ENCODE peak calls at places on chromosomes 12 and 14, in ten cellular contexts. W is heart left ventricle; G is GM23248; F is Caco-2; L is Karpas-422; B is sigmoid colon; O is heart right ventricle; E is neuronal stem cell; P is CD8-positive, alpha-beta T cell; H is adipocyte. V is an unnamed sample.

GRCh38 chr12:15838986-15839385 is 43.2 kb upstream of the STRAP start:
- DNase-seq in O (no peak), P (no peak), L (no peak), W (no peak), G (no peak), F (no peak), H (no peak), E (no peak), B (no peak), V (no peak)

GRCh38 chr14:75372260-75372659 is 55.6 kb upstream of the JDP2 start:
- DNase-seq in F (no peak), B (no peak), P (no peak), O (no peak), E (no peak), G (no peak), H (peak; percentile 1), L (no peak), W (peak; percentile 43), V (peak; percentile 27)

GRCh38 chr12:129550353-129550752 is 353.5 kb downstream of the TMEM132D start:
- DNase-seq in B (no peak), L (no peak), P (no peak), W (no peak), H (no peak), O (no peak), G (no peak), E (no peak), F (no peak), V (no peak)

GRCh38 chr12:21562859-21563258 is 36.8 kb downstream of the SPX start:
- DNase-seq in O (no peak), F (no peak), G (no peak), W (no peak), H (no peak), L (no peak), E (no peak), B (no peak), P (no peak), V (no peak)

GRCh38 chr12:51994959-51995358 is 11.8 kb upstream of the TAMALIN start:
- DNase-seq in F (no peak), W (no peak), P (no peak), H (peak; percentile 41), G (peak; percentile 66), E (no peak), O (no peak), B (no peak), L (no peak), V (no peak)

GRCh38 chr12:58463050-58463449 is 457.3 kb downstream of the LRIG3 start:
- DNase-seq in W (no peak), B (no peak), L (no peak), O (no peak), H (no peak), P (no peak), G (no peak), F (no peak), E (no peak), V (no peak)

GRCh38 chr12:93785262-93786010 is 108.3 kb downstream of the CRADD start:
- DNase-seq in B (peak; percentile 82), W (peak; percentile 62), F (peak; percentile 73), G (peak; percentile 97), O (no peak), P (no peak), L (no peak), H (peak; percentile 89), E (peak; percentile 27), V (peak; percentile 63)

GRCh38 chr12:38662851-38663250 is 242.5 kb downstream of the CPNE8 start:
- DNase-seq in L (no peak), B (no peak), E (no peak), O (no peak), W (no peak), H (no peak), F (no peak), P (no peak), G (peak; percentile 61), V (no peak)

GRCh38 chr14:91229743-91230200 is 14.7 kb downstream of the GPR68 start:
- DNase-seq in P (peak; percentile 81), W (no peak), L (no peak), H (no peak), G (peak; percentile 66), E (no peak), O (no peak), F (no peak), B (no peak), V (no peak)

GRCh38 chr14:80388980-80389711 is 177.8 kb upstream of the DIO2 start:
- DNase-seq in F (no peak), H (peak; percentile 87), G (peak; percentile 89), O (no peak), B (no peak), E (no peak), P (no peak), W (no peak), L (no peak), V (no peak)

GRCh38 chr12:28209782-28210181 is 19.5 kb downstream of the CCDC91 start:
- DNase-seq in P (no peak), H (no peak), W (no peak), E (no peak), B (no peak), F (no peak), L (peak; percentile 64), G (no peak), O (no peak), V (no peak)

GRCh38 chr14:50344116-50344775 is 32.1 kb downstream of the DMAC2L start:
- DNase-seq in E (no peak), B (no peak), W (no peak), H (no peak), F (no peak), G (peak; percentile 31), L (no peak), O (no peak), P (no peak), V (no peak)

GRCh38 chr12:24363177-24363754 is 413.8 kb upstream of the SOX5 start:
- DNase-seq in G (no peak), L (peak; percentile 65), B (no peak), P (no peak), O (peak; percentile 15), E (no peak), H (no peak), W (no peak), F (no peak), V (no peak)

DNA sequence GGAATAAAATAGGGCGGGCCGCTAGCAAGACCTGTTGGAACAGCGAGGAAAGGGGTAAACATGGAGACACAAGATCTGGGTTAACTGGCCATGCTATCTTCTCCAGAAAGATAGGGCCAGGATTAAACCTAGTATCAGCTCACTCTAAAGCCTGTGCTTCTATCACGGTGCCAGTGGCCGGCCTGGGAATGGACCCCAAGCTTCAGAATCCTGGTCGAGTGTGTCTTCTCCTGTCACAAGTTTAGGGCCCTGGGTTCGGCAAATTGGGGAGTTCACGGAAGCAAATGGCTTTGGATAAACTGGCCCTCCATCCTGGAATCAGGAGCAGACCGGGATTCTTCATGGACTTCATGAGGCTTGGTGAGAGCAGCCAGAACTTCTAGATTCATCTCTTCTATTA is 82.2 kb downstream of the LGMN start:
- DNase-seq in G (no peak), L (no peak), W (no peak), P (no peak), H (no peak), O (no peak), F (no peak), B (no peak), E (no peak), V (no peak)
- H3K4me3 ChIP-seq in G (no peak overlapping the region), L (no peak overlapping the region), W (no peak overlapping the region), P (no peak overlapping the region), H (no peak overlapping the region), O (no peak overlapping the region), F (no peak overlapping the region), B (no peak overlapping the region), E (no peak overlapping the region), V (no peak overlapping the region)

GRCh38 chr14:60646202-60646886 is 2.9 kb downstream of the SIX1 start:
- DNase-seq in P (no peak), F (no peak), E (peak; percentile 29), B (no peak), W (no peak), G (peak; percentile 44), H (peak; percentile 66), L (no peak), O (no peak), V (no peak)
- H3K36me3 ChIP-seq in P (no peaks in the 10 kb centered on the region), F (no peaks in the 10 kb centered on the region), E (no peaks in the 10 kb centered on the region), B (no peaks in the 10 kb centered on the region), W (no peaks in the 10 kb centered on the region), G (no peaks in the 10 kb centered on the region), H (peaks cover 10% of the 10 kb centered on the region), L (no peaks in the 10 kb centered on the region), O (no peaks in the 10 kb centered on the region), V (no peaks in the 10 kb centered on the region)

GRCh38 chr12:47814539-47815170 is 5.0 kb downstream of the HDAC7 start:
- DNase-seq in O (no peak), G (no peak), E (no peak), P (no peak), B (no peak), W (no peak), F (no peak), L (peak; percentile 50), H (no peak), V (no peak)

GRCh38 chr12:47811070-47811391 is 8.7 kb downstream of the HDAC7 start:
- DNase-seq in O (peak; percentile 6), P (no peak), H (no peak), G (no peak), W (no peak), L (peak; percentile 61), E (no peak), F (no peak), B (no peak), V (no peak)

GRCh38 chr12:47811581-47812484 is 7.9 kb downstream of the HDAC7 start:
- DNase-seq in F (no peak), L (peak; percentile 64), P (no peak), W (peak; percentile 57), H (peak; percentile 72), B (peak; percentile 91), O (peak; percentile 66), G (peak; percentile 92), E (no peak), V (peak; percentile 69)

GRCh38 chr12:47813491-47814196 is 6.1 kb downstream of the HDAC7 start:
- DNase-seq in L (peak; percentile 84), G (no peak), B (no peak), E (peak; percentile 45), W (peak; percentile 65), P (no peak), H (no peak), O (no peak), F (no peak), V (no peak)

DNA sequence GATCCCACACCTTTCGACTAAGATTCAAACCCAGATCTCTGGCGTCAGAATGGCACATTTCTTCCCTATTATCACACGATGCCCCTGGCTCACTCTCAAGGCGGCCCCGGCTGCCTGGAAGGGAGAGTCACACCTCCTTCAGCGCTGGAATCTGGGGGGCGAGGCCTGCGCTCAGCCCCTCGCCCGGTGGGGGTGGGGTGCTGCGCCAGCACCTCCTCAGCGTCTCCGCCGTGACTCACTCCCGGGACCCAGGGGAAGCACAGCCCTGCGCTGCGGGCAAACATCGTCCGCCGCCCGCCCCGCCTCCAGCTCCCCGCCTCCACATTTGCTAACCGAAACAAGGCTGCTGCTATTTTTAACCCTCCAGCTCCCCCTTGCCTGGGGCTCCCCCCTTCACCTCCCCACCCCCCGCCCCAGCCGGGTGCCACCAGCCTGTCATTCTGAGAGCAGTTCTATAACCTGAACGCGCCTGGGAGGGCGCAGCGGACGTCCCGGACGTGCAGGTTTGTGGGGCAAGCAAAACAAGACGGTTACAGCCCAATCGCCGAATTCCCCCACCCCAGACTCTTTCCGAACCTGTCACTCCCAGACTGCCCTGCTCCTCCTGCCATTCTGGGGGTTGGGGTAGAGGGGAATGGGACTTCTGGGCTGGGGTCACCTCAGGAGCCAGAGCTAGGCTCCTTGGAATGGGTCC is 6.8 kb downstream of the HDAC7 start:
- DNase-seq in E (peak; percentile 75), G (peak; percentile 95), L (peak; percentile 96), W (peak; percentile 92), P (peak; percentile 92), F (peak; percentile 48), H (peak; percentile 92), O (peak; percentile 90), B (peak; percentile 96), V (peak; percentile 76)
- H3K4me1 ChIP-seq in E (peaks cover 53% of the 10 kb centered on the region), G (peaks cover 81% of the 10 kb centered on the region), L (peaks cover 94% of the 10 kb centered on the region), W (peaks cover 98% of the 10 kb centered on the region), P (peaks cover 95% of the 10 kb centered on the region), F (peaks cover 24% of the 10 kb centered on the region), H (peaks cover 91% of the 10 kb centered on the region), O (peaks cover 100% of the 10 kb centered on the region), B (peaks cover 99% of the 10 kb centered on the region), V (peaks cover 96% of the 10 kb centered on the region)

GRCh38 chr12:2640281-2640680 is 154.5 kb upstream of the FKBP4 start:
- DNase-seq in P (no peak), W (no peak), F (peak; percentile 32), O (no peak), G (peak; percentile 89), B (peak; percentile 65), E (no peak), H (peak; percentile 52), L (no peak), V (no peak)
- H3K4me3 ChIP-seq in P (no peak overlapping the region), W (no peak overlapping the region), F (no peak overlapping the region), O (no peak overlapping the region), G (no peak overlapping the region), B (no peak overlapping the region), E (no peak overlapping the region), H (no peak overlapping the region), L (no peak overlapping the region), V (no peak overlapping the region)